ENCODE peak calls at places on chromosomes 6 and 20, in ten cellular contexts. A is cardiac fibroblast, E is fibroblast of the conjunctiva, R is body of pancreas, G is uterus, T is aorta, S is OCI-LY7, P is Peyer's patch, L is islet precursor cell, Y is left lung. B is an unnamed sample.

GRCh38 chr20:40414843-40415615 is 274.0 kb downstream of the MAFB start:
- DNase-seq in T (no peak), A (no peak), E (no peak), G (no peak), P (no peak), S (no peak), R (no peak), Y (no peak), L (no peak), B (no peak)

GRCh38 chr6:39266375-39266774 is 37.1 kb upstream of the KCNK5 start:
- DNase-seq in S (no peak), P (no peak), Y (no peak), T (no peak), L (no peak), A (no peak), E (no peak), R (no peak), G (no peak), B (no peak)

GRCh38 chr6:134029495-134030455 is 22.6 kb downstream of the SLC2A12 start:
- DNase-seq in E (no peak), R (no peak), L (no peak), G (no peak), S (no peak), T (no peak), A (peak), P (no peak), Y (no peak), B (no peak)

GRCh38 chr20:8428988-8429387 is 296.9 kb downstream of the PLCB1 start:
- DNase-seq in Y (no peak), P (no peak), L (no peak), G (no peak), S (no peak), E (no peak), T (no peak), A (no peak), R (no peak), B (no peak)

GRCh38 chr6:136726837-136727557 is 65.3 kb downstream of the MAP3K5 start:
- DNase-seq in R (no peak), Y (no peak), G (no peak), T (no peak), L (no peak), A (no peak), S (no peak), P (no peak), E (no peak), B (no peak)

GRCh38 chr6:16136536-16137450 is 7.9 kb downstream of the MYLIP start:
- DNase-seq in T (no peak), S (no peak), L (no peak), P (no peak), A (peak), R (no peak), E (peak), G (no peak), Y (no peak), B (no peak)

GRCh38 chr20:50258790-50259483 is 68.3 kb downstream of the CEBPB start:
- DNase-seq in L (no peak), G (no peak), P (no peak), R (no peak), Y (no peak), E (no peak), A (no peak), S (no peak), T (no peak), B (no peak)

GRCh38 chr6:90241229-90241873 is 55.3 kb downstream of the BACH2 start:
- DNase-seq in R (no peak), A (no peak), E (no peak), G (no peak), L (no peak), S (no peak), P (no peak), Y (no peak), T (no peak), B (no peak)

GRCh38 chr6:7047966-7048365 is 59.8 kb upstream of the RREB1 start:
- DNase-seq in Y (no peak), G (no peak), T (no peak), E (no peak), A (peak), S (no peak), L (no peak), R (no peak), P (no peak), B (peak)

GRCh38 chr20:24736131-24736843 is 212.8 kb upstream of the CST7 start:
- DNase-seq in R (no peak), T (no peak), S (no peak), E (no peak), G (no peak), L (no peak), Y (no peak), A (no peak), P (no peak), B (peak)

GRCh38 chr6:46993846-46994245 is 48.3 kb downstream of the ADGRF1 start:
- DNase-seq in R (no peak), P (no peak), T (no peak), S (no peak), G (no peak), L (peak), Y (no peak), A (peak), E (no peak), B (no peak)

GRCh38 chr20:31862506-31862905 is 7.8 kb downstream of the DUSP15 start:
- DNase-seq in R (no peak), L (no peak), G (no peak), P (peak), A (no peak), T (no peak), E (no peak), S (no peak), Y (no peak), B (no peak)

GRCh38 chr20:43568706-43569105 is 9.9 kb downstream of the SGK2 start:
- DNase-seq in S (no peak), R (no peak), L (no peak), A (no peak), P (no peak), G (no peak), T (no peak), Y (no peak), E (no peak), B (no peak)

GRCh38 chr6:89492025-89492640 is 59.2 kb downstream of the ANKRD6 start:
- DNase-seq in L (no peak), S (no peak), Y (no peak), T (no peak), G (no peak), R (no peak), A (no peak), E (no peak), P (no peak), B (no peak)

GRCh38 chr6:169420912-169421543 is 167.4 kb upstream of the THBS2 start:
- DNase-seq in P (peak), Y (no peak), R (peak), S (peak), L (peak), E (no peak), G (no peak), A (peak), T (no peak), B (peak)

GRCh38 chr20:46199198-46199597 is 81.1 kb downstream of the CD40 start:
- DNase-seq in A (no peak), R (no peak), T (no peak), G (no peak), S (no peak), Y (no peak), E (no peak), P (no peak), L (peak), B (no peak)

GRCh38 chr6:136599324-136600011 is 49.2 kb upstream of the MAP7 start:
- DNase-seq in E (no peak), Y (no peak), R (no peak), L (no peak), S (no peak), G (no peak), A (peak), P (no peak), T (no peak), B (no peak)

GRCh38 chr6:135566311-135567068 is 69.0 kb upstream of the AHI1 start:
- DNase-seq in Y (no peak), S (no peak), R (no peak), L (no peak), G (no peak), E (no peak), A (no peak), P (no peak), T (no peak), B (no peak)